ENCODE peak calls at places on chromosomes 6 and 20, in four cellular contexts. B, X, S and V are unnamed samples.

GRCh38 chr6:74420221-74420620 is 724.2 kb downstream of the CD109 start:
- DNase-seq in B (peak), X (peak), S (no peak), V (no peak)

GRCh38 chr6:35922139-35922554 is 1.2 kb upstream of the SRPK1 start:
- DNase-seq in B (peak), X (peak), S (no peak), V (no peak)

GRCh38 chr6:44312901-44313788 is at the start of gene AARS2:
- DNase-seq in B (peak), X (peak), S (peak), V (peak)

GRCh38 chr6:75436869-75437268 is 56.7 kb downstream of the FILIP1 start:
- DNase-seq in B (no peak), X (no peak), S (no peak), V (peak)

GRCh38 chr6:22526753-22527152 is 42.6 kb upstream of the HDGFL1 start:
- DNase-seq in B (no peak), X (no peak), S (no peak), V (no peak)

GRCh38 chr6:17178754-17179153 is 76.9 kb downstream of the STMND1 start:
- DNase-seq in B (no peak), X (no peak), S (no peak), V (no peak)

GRCh38 chr6:148835920-148836441 is 89.2 kb downstream of the UST start:
- DNase-seq in B (no peak), X (peak), S (no peak), V (no peak)

GRCh38 chr6:123338394-123338793 is 298.4 kb downstream of the TRDN start:
- DNase-seq in B (no peak), X (no peak), S (no peak), V (no peak)

GRCh38 chr6:125367036-125367782 is 65.4 kb upstream of the HDDC2 start:
- DNase-seq in B (no peak), X (no peak), S (no peak), V (no peak)

GRCh38 chr6:2931055-2931454 is 27.9 kb upstream of the SERPINB9 start:
- DNase-seq in B (no peak), X (no peak), S (no peak), V (no peak)

GRCh38 chr6:149563203-149563927 is 2.8 kb upstream of the GINM1 start:
- DNase-seq in B (no peak), X (peak), S (peak), V (no peak)

GRCh38 chr6:41545174-41545702 is 943 bp upstream of the FOXP4 start:
- DNase-seq in B (no peak), X (no peak), S (no peak), V (no peak)
- H3K4me3 ChIP-seq in B (peak), X (peak), S (peak), V (peak)

DNA sequence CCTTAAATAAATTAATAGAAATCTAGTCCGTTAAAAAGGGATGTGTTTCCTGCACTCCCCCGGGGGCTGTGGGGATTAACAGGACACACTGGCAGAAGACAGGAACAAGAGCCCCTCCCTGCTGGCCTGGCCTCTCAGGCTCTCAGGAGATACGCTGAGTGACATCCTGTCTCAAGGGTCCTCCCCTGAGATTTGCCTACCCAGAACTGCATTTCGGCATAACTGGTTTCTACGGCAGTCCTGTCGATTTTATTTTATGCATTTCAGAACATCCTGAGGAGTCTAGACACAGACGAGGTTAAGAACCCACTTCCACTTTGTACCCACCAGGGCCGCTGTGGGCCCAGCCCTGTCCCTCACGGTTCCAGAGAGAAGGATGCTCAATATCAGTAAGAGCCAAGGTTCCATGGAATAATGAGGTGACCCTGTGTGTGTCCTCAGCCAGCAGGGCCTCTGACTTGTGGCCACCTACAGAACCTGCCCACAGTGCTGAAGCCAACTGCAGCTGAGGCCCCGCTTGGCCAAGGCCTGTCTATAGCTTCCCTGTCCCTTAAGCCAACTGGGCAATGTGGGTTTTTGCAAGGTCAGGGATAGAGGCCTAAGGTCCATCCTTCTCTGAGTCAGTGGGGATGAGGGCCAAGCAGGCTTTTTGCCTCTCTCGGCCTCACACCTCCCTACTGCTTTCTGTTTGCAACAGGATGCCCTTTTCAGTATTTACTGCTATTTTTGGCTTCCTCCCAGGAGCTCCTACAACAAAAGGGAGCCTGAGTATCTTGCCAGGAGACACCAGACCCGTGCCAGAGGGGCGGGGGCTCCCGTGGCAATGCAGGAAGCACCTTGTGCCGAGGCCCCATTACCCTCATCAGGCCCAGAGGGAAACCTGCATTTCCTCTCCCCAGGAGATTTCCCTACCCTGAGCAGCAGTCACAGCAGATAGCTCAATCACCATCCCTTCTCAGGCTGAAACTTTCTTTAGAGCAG is 14.7 kb downstream of the UQCC2 start:
- DNase-seq in B (no peak), X (no peak), S (no peak), V (no peak)
- H3K4me3 ChIP-seq in B (no peak), X (no peak), S (no peak), V (no peak)

DNA sequence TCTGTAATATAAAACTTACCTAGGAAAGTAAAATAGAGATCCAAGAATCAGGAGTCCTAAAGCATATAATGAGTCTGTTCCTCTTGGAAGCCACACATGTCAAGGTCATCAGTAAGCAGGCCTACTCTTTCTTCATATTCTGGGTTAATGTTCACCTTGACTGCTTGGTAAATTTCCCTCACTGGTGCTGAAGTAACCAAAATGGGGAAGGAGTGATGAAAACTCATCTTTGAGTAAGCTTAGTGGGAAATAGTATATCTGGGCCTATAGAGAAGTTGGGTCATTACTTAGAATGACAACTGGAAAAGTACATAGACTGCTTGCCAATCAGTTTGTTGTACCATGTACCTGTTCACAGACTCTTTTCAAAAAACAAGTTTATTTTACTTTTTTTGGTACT is 6.6 kb downstream of the TSPYL4 start:
- DNase-seq in B (peak), X (no peak), S (no peak), V (no peak)
- H3K4me3 ChIP-seq in B (peak), X (no peak), S (no peak), V (no peak)

GRCh38 chr6:28737750-28738395 is 185.9 kb downstream of the TRIM27 start:
- DNase-seq in B (no peak), X (no peak), S (no peak), V (no peak)
- H3K4me3 ChIP-seq in B (no peak), X (no peak), S (no peak), V (no peak)

GRCh38 chr20:43938932-43939761 is 24.5 kb downstream of the TOX2 start:
- DNase-seq in B (peak), X (peak), S (peak), V (peak)
- H3K4me3 ChIP-seq in B (no peak), X (no peak), S (no peak), V (no peak)